ENCODE peak calls at places on chromosome 3, in six cellular contexts. E, N, S, C, X and Z are unnamed samples.

GRCh38 chr3:10395196-10395595 is 74.3 kb upstream of the SEC13 start:
- DNase-seq in E (no peak), N (peak; percentile 68), S (peak; percentile 45), C (no peak), X (no peak), Z (no peak)

GRCh38 chr3:138127636-138128365 is 4.4 kb downstream of the A4GNT start:
- DNase-seq in E (no peak), N (no peak), S (no peak), C (no peak), X (no peak), Z (no peak)

GRCh38 chr3:65883614-65884013 is 155.1 kb downstream of the MAGI1 start:
- DNase-seq in E (peak; percentile 23), N (no peak), S (no peak), C (no peak), X (peak; percentile 29), Z (no peak)

GRCh38 chr3:187976361-187976900 is 177.5 kb upstream of the LPP start:
- DNase-seq in E (no peak), N (no peak), S (no peak), C (peak; percentile 50), X (no peak), Z (no peak)

GRCh38 chr3:45607790-45608189 is 13.2 kb downstream of the LIMD1 start:
- DNase-seq in E (peak; percentile 91), N (no peak), S (no peak), C (no peak), X (no peak), Z (no peak)

GRCh38 chr3:134527037-134527436 is 41.2 kb downstream of the CEP63 start:
- DNase-seq in E (no peak), N (no peak), S (peak; percentile 73), C (no peak), X (peak; percentile 5), Z (peak; percentile 39)

GRCh38 chr3:131535596-131535995 is 32.8 kb upstream of the MRPL3 start:
- DNase-seq in E (peak; percentile 85), N (no peak), S (peak; percentile 12), C (no peak), X (no peak), Z (no peak)

GRCh38 chr3:46663611-46664135 is 29.8 kb downstream of the ALS2CL start:
- DNase-seq in E (peak; percentile 41), N (no peak), S (peak; percentile 56), C (no peak), X (peak; percentile 59), Z (peak; percentile 53)

GRCh38 chr3:34256791-34257190 is 458.4 kb downstream of the PDCD6IP start:
- DNase-seq in E (no peak), N (no peak), S (no peak), C (no peak), X (no peak), Z (peak; percentile 52)

GRCh38 chr3:41169038-41169437 is 30.3 kb upstream of the CTNNB1 start:
- DNase-seq in E (no peak), N (no peak), S (no peak), C (no peak), X (no peak), Z (no peak)

GRCh38 chr3:71987089-71987735 is 202.3 kb upstream of the PROK2 start:
- DNase-seq in E (peak; percentile 43), N (no peak), S (peak; percentile 44), C (no peak), X (no peak), Z (no peak)
- TF ChIP-seq CTCF in E (peak; percentile 53), N (no peak), S (peak; percentile 44), C (peak; percentile 31), X (no peak), Z (peak; percentile 29)

DNA sequence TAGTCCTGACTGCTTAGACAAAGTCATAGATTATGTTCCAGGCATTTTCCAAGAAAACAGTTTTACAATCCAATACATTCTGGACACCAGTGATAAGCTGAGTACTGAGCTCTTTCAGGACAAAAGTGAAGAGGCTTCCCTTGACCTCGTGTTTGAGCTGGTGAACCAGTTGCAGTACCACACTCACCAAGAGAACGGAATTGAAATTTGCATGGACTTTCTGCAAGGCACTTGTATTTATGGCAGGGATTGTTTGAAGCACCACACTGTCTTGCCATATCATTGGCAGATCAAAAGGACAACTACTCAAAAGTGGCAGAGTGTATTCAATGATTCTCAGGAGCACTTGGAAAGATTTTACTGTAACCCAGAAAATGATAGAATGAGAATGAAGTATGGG is 3.8 kb downstream of the TIPARP start:
- DNase-seq in E (no peak), N (no peak), S (no peak), C (no peak), X (no peak), Z (no peak)
- H3F3A ChIP-seq in E (no peaks in the 10 kb centered on the region), N (peaks cover 26% of the 10 kb centered on the region), S (peaks cover 3% of the 10 kb centered on the region), C (peaks cover 27% of the 10 kb centered on the region), X (peaks cover 12% of the 10 kb centered on the region), Z (peaks cover 27% of the 10 kb centered on the region)

GRCh38 chr3:8501388-8502131 is at the start of gene LMCD1:
- DNase-seq in E (peak; percentile 97), N (peak; percentile 6), S (peak; percentile 97), C (peak; percentile 85), X (peak; percentile 94), Z (peak; percentile 97)

GRCh38 chr3:8500208-8500961 is 1.2 kb upstream of the LMCD1 start:
- DNase-seq in E (peak; percentile 94), N (no peak), S (peak; percentile 52), C (peak; percentile 95), X (peak; percentile 65), Z (peak; percentile 78)

GRCh38 chr3:8500966-8501365 is 657 bp upstream of the LMCD1 start:
- DNase-seq in E (no peak), N (no peak), S (no peak), C (no peak), X (no peak), Z (no peak)

GRCh38 chr3:8497582-8497981 is 4.0 kb upstream of the LMCD1 start:
- DNase-seq in E (peak; percentile 63), N (no peak), S (no peak), C (peak; percentile 74), X (no peak), Z (no peak)

GRCh38 chr3:8499181-8499611 is 2.4 kb upstream of the LMCD1 start:
- DNase-seq in E (peak; percentile 68), N (no peak), S (peak; percentile 79), C (peak; percentile 89), X (no peak), Z (peak; percentile 90)
- H3K4me1 ChIP-seq in E (peaks cover 65% of the 10 kb centered on the region), N (no peaks in the 10 kb centered on the region), S (peaks cover 50% of the 10 kb centered on the region), C (peaks cover 66% of the 10 kb centered on the region), X (peaks cover 11% of the 10 kb centered on the region), Z (peaks cover 49% of the 10 kb centered on the region)

GRCh38 chr3:64685800-64686445 is 1.9 kb downstream of the ADAMTS9 start:
- DNase-seq in E (no peak), N (no peak), S (peak; percentile 92), C (peak; percentile 81), X (peak; percentile 84), Z (peak; percentile 95)

GRCh38 chr3:64687381-64687780 is 419 bp downstream of the ADAMTS9 start:
- DNase-seq in E (no peak), N (no peak), S (no peak), C (no peak), X (peak; percentile 79), Z (no peak)

GRCh38 chr3:64687781-64688515 is at the start of gene ADAMTS9:
- DNase-seq in E (no peak), N (no peak), S (peak; percentile 78), C (peak; percentile 40), X (peak; percentile 90), Z (peak; percentile 92)

GRCh38 chr3:64685331-64685799 is 2.4 kb downstream of the ADAMTS9 start:
- DNase-seq in E (no peak), N (no peak), S (no peak), C (no peak), X (peak; percentile 36), Z (no peak)

DNA sequence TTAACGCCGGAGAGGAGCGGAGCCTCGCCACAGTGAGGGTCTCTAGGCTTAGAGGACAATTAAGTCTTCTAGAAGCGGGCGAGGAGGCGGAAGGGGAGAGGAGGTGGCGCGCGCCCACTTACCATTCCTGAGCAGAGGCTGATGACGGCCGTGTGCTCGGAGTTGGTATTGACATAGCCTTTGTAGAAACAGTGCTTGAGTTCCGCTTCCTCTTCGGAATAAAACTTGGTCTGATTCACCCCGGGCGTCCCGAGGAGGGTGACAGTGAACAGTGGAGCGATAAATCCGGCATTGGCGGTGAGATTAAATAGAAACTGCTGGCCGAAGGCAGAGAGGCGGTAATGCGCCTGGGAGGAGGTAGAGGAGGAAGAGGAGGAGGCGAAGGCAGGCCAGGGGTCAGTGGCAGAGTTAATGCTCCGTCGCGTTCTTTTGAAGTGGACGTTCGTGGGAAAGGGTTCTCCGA is 1.3 kb downstream of the ADAMTS9 start:
- DNase-seq in E (peak; percentile 2), N (peak; percentile 16), S (peak; percentile 66), C (peak; percentile 70), X (peak; percentile 27), Z (peak; percentile 75)
- TF ChIP-seq CTCF in E (no peak), N (no peak), S (no peak), C (no peak), X (no peak), Z (no peak)